ENCODE peak calls at places on chromosomes 2 and 18, in four cellular contexts. One of them, this sample, is unnamed.

GRCh38 chr18:4125246-4125938 is 329.7 kb downstream of the DLGAP1 start:
- DNase-seq in H9: peak; percentile 73
- DNase-seq in H1: no peak
- DNase-seq in IMR-90: no peak
- DNase-seq in this sample: peak; percentile 75

GRCh38 chr2:58109481-58109880 is 62.9 kb downstream of the VRK2 start:
- DNase-seq in H1: no peak
- DNase-seq in IMR-90: no peak
- DNase-seq in H9: no peak
- DNase-seq in this sample: peak; percentile 85

GRCh38 chr2:60533114-60534033 is 20.1 kb downstream of the BCL11A start:
- DNase-seq in IMR-90: peak; percentile 89
- DNase-seq in H9: no peak
- DNase-seq in H1: no peak
- DNase-seq in this sample: no peak

GRCh38 chr2:223247136-223247535 is 195.1 kb downstream of the KCNE4 start:
- DNase-seq in H9: no peak
- DNase-seq in H1: no peak
- DNase-seq in IMR-90: peak; percentile 43
- DNase-seq in this sample: peak; percentile 57

GRCh38 chr2:152611458-152612231 is 105.6 kb downstream of the PRPF40A start:
- DNase-seq in H1: no peak
- DNase-seq in H9: no peak
- DNase-seq in IMR-90: peak; percentile 80
- DNase-seq in this sample: peak; percentile 25

GRCh38 chr18:42477261-42477660 is 522.2 kb downstream of the PIK3C3 start:
- DNase-seq in IMR-90: no peak
- DNase-seq in H1: no peak
- DNase-seq in H9: no peak
- DNase-seq in this sample: no peak

GRCh38 chr2:33599175-33599942 is at the start of gene FAM98A:
- DNase-seq in IMR-90: peak; percentile 99
- DNase-seq in H1: peak; percentile 96
- DNase-seq in H9: peak; percentile 98
- DNase-seq in this sample: peak; percentile 99

GRCh38 chr2:7012141-7012809 is 95.1 kb downstream of the RNF144A start:
- DNase-seq in IMR-90: no peak
- DNase-seq in H1: no peak
- DNase-seq in H9: no peak
- DNase-seq in this sample: no peak

GRCh38 chr2:207505180-207505579 is 24.6 kb upstream of the CREB1 start:
- DNase-seq in H1: no peak
- DNase-seq in IMR-90: no peak
- DNase-seq in H9: no peak
- DNase-seq in this sample: no peak

GRCh38 chr2:96715658-96716057 is 24.2 kb downstream of the LMAN2L start:
- DNase-seq in H9: no peak
- DNase-seq in H1: no peak
- DNase-seq in IMR-90: peak; percentile 24
- DNase-seq in this sample: peak; percentile 51

GRCh38 chr2:216873573-216873972 is 13.7 kb upstream of the TNP1 start:
- DNase-seq in IMR-90: no peak
- DNase-seq in H1: no peak
- DNase-seq in H9: no peak
- DNase-seq in this sample: no peak

GRCh38 chr18:31102020-31102684 is at the start of gene DSC2:
- DNase-seq in IMR-90: no peak
- DNase-seq in H9: peak; percentile 80
- DNase-seq in H1: peak; percentile 79
- DNase-seq in this sample: peak; percentile 79

GRCh38 chr2:240291337-240291751 is 144.1 kb upstream of the GPC1 start:
- DNase-seq in H1: no peak
- DNase-seq in H9: no peak
- DNase-seq in IMR-90: no peak
- DNase-seq in this sample: no peak

GRCh38 chr2:64766841-64767669 is 113.3 kb upstream of the SERTAD2 start:
- DNase-seq in H9: no peak
- DNase-seq in IMR-90: peak; percentile 53
- DNase-seq in H1: no peak
- DNase-seq in this sample: no peak

GRCh38 chr2:174023591-174024523 is 58.7 kb upstream of the SP3 start:
- DNase-seq in H1: peak; percentile 75
- DNase-seq in IMR-90: peak; percentile 95
- DNase-seq in H9: peak; percentile 78
- DNase-seq in this sample: peak; percentile 93

GRCh38 chr2:222024934-222025890 is 273.6 kb downstream of the PAX3 start:
- DNase-seq in IMR-90: peak; percentile 42
- DNase-seq in H9: no peak
- DNase-seq in H1: no peak
- DNase-seq in this sample: peak; percentile 85

GRCh38 chr2:239405071-239405470 is 4.3 kb upstream of the HDAC4 start:
- DNase-seq in IMR-90: no peak
- DNase-seq in H9: no peak
- DNase-seq in H1: no peak
- DNase-seq in this sample: no peak

GRCh38 chr2:144630459-144631215 is 110.7 kb upstream of the ZEB2 start:
- DNase-seq in H1: no peak
- DNase-seq in IMR-90: peak; percentile 1
- DNase-seq in H9: no peak
- DNase-seq in this sample: no peak

GRCh38 chr2:161625314-161625919 is 1.2 kb downstream of the SLC4A10 start:
- DNase-seq in H9: peak; percentile 75
- DNase-seq in H1: peak; percentile 75
- DNase-seq in IMR-90: no peak
- DNase-seq in this sample: peak; percentile 87

GRCh38 chr18:56235773-56236115 is 402.6 kb downstream of the TXNL1 start:
- DNase-seq in IMR-90: no peak
- DNase-seq in H9: no peak
- DNase-seq in H1: no peak
- DNase-seq in this sample: no peak

GRCh38 chr2:189559579-189560272 is 20.9 kb downstream of the SLC40A1 start:
- DNase-seq in IMR-90: no peak
- DNase-seq in H1: no peak
- DNase-seq in H9: no peak
- DNase-seq in this sample: no peak

GRCh38 chr2:125471963-125472362 is 1184.0 kb upstream of the GYPC start:
- DNase-seq in H9: peak; percentile 87
- DNase-seq in IMR-90: peak; percentile 38
- DNase-seq in H1: peak; percentile 64
- DNase-seq in this sample: peak; percentile 69

GRCh38 chr2:35501076-35501475 is 854.5 kb upstream of the CRIM1 start:
- DNase-seq in H9: no peak
- DNase-seq in IMR-90: no peak
- DNase-seq in H1: no peak
- DNase-seq in this sample: no peak

GRCh38 chr18:63253428-63254372 is 65.9 kb downstream of the BCL2 start:
- DNase-seq in H1: no peak
- DNase-seq in H9: no peak
- DNase-seq in IMR-90: peak; percentile 44
- DNase-seq in this sample: no peak

GRCh38 chr2:136058262-136058661 is 59.7 kb downstream of the CXCR4 start:
- DNase-seq in H1: no peak
- DNase-seq in H9: no peak
- DNase-seq in IMR-90: no peak
- DNase-seq in this sample: peak; percentile 53

GRCh38 chr2:167398791-167399371 is 510.6 kb downstream of the XIRP2 start:
- DNase-seq in H1: no peak
- DNase-seq in IMR-90: no peak
- DNase-seq in H9: no peak
- DNase-seq in this sample: no peak

GRCh38 chr2:215619022-215619958 is 183.4 kb upstream of the FN1 start:
- DNase-seq in H1: no peak
- DNase-seq in H9: no peak
- DNase-seq in IMR-90: peak; percentile 67
- DNase-seq in this sample: peak; percentile 98

GRCh38 chr2:190533968-190534309 is 583 bp downstream of the NEMP2 start:
- DNase-seq in H1: no peak
- DNase-seq in IMR-90: no peak
- DNase-seq in H9: no peak
- DNase-seq in this sample: no peak

GRCh38 chr2:118094503-118094902 is 6.2 kb downstream of the INSIG2 start:
- DNase-seq in IMR-90: no peak
- DNase-seq in H9: no peak
- DNase-seq in H1: no peak
- DNase-seq in this sample: no peak

GRCh38 chr2:236703310-236703709 is 133.7 kb downstream of the ACKR3 start:
- DNase-seq in IMR-90: no peak
- DNase-seq in H1: no peak
- DNase-seq in H9: no peak
- DNase-seq in this sample: no peak

GRCh38 chr2:83565231-83566025 is 893.7 kb downstream of the SUCLG1 start:
- DNase-seq in IMR-90: no peak
- DNase-seq in H9: no peak
- DNase-seq in H1: no peak
- DNase-seq in this sample: no peak

GRCh38 chr2:187150667-187151066 is 297.4 kb downstream of the CALCRL start:
- DNase-seq in IMR-90: peak; percentile 16
- DNase-seq in H9: no peak
- DNase-seq in H1: no peak
- DNase-seq in this sample: no peak

GRCh38 chr2:198880421-198880820 is 577.3 kb downstream of the SATB2 start:
- DNase-seq in H9: no peak
- DNase-seq in IMR-90: no peak
- DNase-seq in H1: no peak
- DNase-seq in this sample: no peak

GRCh38 chr2:172930871-172931255 is 144.8 kb upstream of the MAP3K20 start:
- DNase-seq in H9: no peak
- DNase-seq in IMR-90: no peak
- DNase-seq in H1: no peak
- DNase-seq in this sample: no peak

GRCh38 chr18:22322251-22322691 is 95.4 kb downstream of the CTAGE1 start:
- DNase-seq in H9: no peak
- DNase-seq in IMR-90: no peak
- DNase-seq in H1: no peak
- DNase-seq in this sample: no peak

GRCh38 chr2:39593439-39594393 is 72.0 kb upstream of the TMEM178A start:
- DNase-seq in IMR-90: peak; percentile 88
- DNase-seq in H9: peak; percentile 76
- DNase-seq in H1: no peak
- DNase-seq in this sample: peak; percentile 97

GRCh38 chr2:39597309-39597708 is 68.4 kb upstream of the TMEM178A start:
- DNase-seq in H1: no peak
- DNase-seq in H9: no peak
- DNase-seq in IMR-90: no peak
- DNase-seq in this sample: no peak

DNA sequence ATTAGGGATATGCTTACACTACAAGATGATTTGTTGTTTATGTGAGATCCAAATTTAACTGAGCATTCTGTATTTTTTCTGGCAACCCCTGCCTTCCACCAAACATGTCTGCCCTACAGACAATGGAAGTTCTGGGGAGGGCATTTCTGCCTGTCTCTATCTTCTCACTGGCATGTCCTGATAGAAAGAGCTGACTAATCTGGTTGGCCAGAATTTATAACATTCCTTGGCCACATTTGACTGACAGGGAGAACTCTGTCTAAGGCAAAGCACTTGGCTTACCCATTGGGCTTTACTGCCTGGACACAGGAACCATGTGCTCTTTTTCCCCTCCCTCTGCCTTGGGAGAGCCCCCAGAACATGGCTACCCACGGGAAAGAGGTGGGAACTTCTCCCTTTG is 70.6 kb upstream of the TMEM178A start:
- DNase-seq in H1: no peak
- DNase-seq in H9: no peak
- DNase-seq in IMR-90: no peak
- DNase-seq in this sample: no peak
- H2BK15ac ChIP-seq in H1: no peak overlapping the region
- H2BK15ac ChIP-seq in H9: no peak overlapping the region
- H2BK15ac ChIP-seq in IMR-90: no peak overlapping the region
- H2BK15ac ChIP-seq in this sample: no peak overlapping the region

DNA sequence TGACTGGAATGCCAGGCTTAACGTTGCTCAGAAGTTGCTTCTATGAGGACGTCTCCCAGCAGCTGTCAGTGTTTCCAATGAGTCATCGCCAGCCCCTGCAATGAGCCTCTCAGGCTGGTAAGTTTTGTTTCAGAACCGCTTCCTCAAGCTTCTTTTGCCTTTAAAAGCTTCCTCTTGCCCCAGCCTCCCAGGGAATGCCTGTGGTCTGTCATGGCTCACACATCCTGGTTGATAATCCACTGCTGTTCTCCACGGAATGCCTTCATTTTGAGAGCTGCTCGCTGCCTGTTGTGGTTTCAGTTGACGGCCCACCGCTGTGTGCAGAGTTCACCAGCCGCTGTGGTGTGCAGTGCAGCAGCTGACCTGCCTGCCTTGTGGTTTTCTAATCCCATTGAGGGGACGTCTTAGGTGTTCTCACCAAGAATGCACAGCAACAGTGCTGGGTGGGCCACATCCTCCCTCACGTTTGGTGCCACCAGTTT is 96.4 kb downstream of the RTP5 start:
- DNase-seq in H9: peak; percentile 42
- DNase-seq in IMR-90: peak; percentile 95
- DNase-seq in H1: no peak
- DNase-seq in this sample: peak; percentile 84
- H3K9ac ChIP-seq in H9: no peak overlapping the region
- H3K9ac ChIP-seq in IMR-90: no peak overlapping the region
- H3K9ac ChIP-seq in H1: no peak overlapping the region
- H3K9ac ChIP-seq in this sample: no peak overlapping the region

GRCh38 chr18:13680612-13681011 is 45.7 kb downstream of the FAM210A start:
- DNase-seq in H1: peak; percentile 61
- DNase-seq in IMR-90: no peak
- DNase-seq in H9: peak; percentile 61
- DNase-seq in this sample: peak; percentile 67

GRCh38 chr18:13681701-13682100 is 44.7 kb downstream of the FAM210A start:
- DNase-seq in H1: no peak
- DNase-seq in IMR-90: no peak
- DNase-seq in H9: no peak
- DNase-seq in this sample: no peak

GRCh38 chr18:13672657-13673056 is 53.7 kb downstream of the FAM210A start:
- DNase-seq in IMR-90: no peak
- DNase-seq in H1: no peak
- DNase-seq in H9: no peak
- DNase-seq in this sample: no peak

GRCh38 chr18:13676499-13676898 is 49.9 kb downstream of the FAM210A start:
- DNase-seq in IMR-90: no peak
- DNase-seq in H1: no peak
- DNase-seq in H9: no peak
- DNase-seq in this sample: no peak
- H4K5ac ChIP-seq in IMR-90: no peak overlapping the region
- H4K5ac ChIP-seq in H1: no peak overlapping the region
- H4K5ac ChIP-seq in H9: no peak overlapping the region
- H4K5ac ChIP-seq in this sample: no peak overlapping the region

DNA sequence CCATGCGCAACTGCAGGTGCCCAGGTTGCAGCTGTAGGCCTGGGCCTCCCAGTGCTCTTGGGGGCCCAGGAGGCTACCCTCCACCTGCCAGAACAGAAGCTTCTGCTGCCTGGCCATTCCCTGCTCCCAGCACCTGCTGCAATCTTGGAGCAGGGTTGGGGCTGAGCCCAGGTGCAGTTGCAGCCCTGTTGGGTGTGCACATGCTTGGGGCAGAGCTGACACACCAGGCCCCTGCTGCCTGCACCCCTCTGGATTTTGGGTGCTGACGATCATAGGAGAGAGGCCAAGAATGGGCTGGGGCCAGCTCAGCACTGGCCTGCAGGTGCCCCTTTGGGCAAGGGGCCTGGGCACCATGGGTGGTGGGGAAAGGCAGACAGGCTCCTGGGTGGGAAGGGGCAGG is 20.5 kb upstream of the SP140L start:
- DNase-seq in IMR-90: no peak
- DNase-seq in H1: no peak
- DNase-seq in H9: no peak
- DNase-seq in this sample: no peak
- H2BK15ac ChIP-seq in IMR-90: no peak overlapping the region
- H2BK15ac ChIP-seq in H1: no peak overlapping the region
- H2BK15ac ChIP-seq in H9: no peak overlapping the region
- H2BK15ac ChIP-seq in this sample: no peak overlapping the region

This sample was measured in mesendoderm.